ENCODE peak calls at places on chromosome 10, in ten cellular contexts. O, P, Y, I, R, H, E, A, W and F are unnamed samples. For H3K9me3, the result is how much of the 10 kb centered on the place peaks cover.

GRCh38 chr10:32961892-32962369 is 3.9 kb upstream of the ITGB1 start:
- DNase-seq in O (peak), P (no peak), Y (no peak), I (no peak), R (no peak), H (no peak), E (no peak), A (no peak), W (peak), F (no peak)

GRCh38 chr10:61063035-61063434 is 119.0 kb upstream of the RHOBTB1 start:
- DNase-seq in O (peak), P (no peak), Y (peak), I (no peak), R (no peak), H (no peak), E (no peak), A (no peak), W (peak), F (peak)

GRCh38 chr10:34960983-34961382 is 129.2 kb downstream of the CUL2 start:
- DNase-seq in O (no peak), P (no peak), Y (no peak), I (no peak), R (no peak), H (no peak), E (no peak), A (peak), W (no peak), F (no peak)

GRCh38 chr10:12898271-12898670 is 103.2 kb downstream of the CCDC3 start:
- DNase-seq in O (no peak), P (no peak), Y (no peak), I (no peak), R (no peak), H (no peak), E (no peak), A (no peak), W (no peak), F (no peak)

GRCh38 chr10:73819513-73820093 is 8.2 kb upstream of the NDST2 start:
- DNase-seq in O (peak), P (no peak), Y (no peak), I (peak), R (peak), H (no peak), E (no peak), A (peak), W (peak), F (peak)

GRCh38 chr10:88042162-88043100 is 179.0 kb downstream of the PTEN start:
- DNase-seq in O (peak), P (no peak), Y (no peak), I (peak), R (no peak), H (peak), E (no peak), A (no peak), W (no peak), F (peak)

GRCh38 chr10:69243817-69244216 is 23.7 kb downstream of the HKDC1 start:
- DNase-seq in O (no peak), P (no peak), Y (no peak), I (no peak), R (no peak), H (no peak), E (no peak), A (peak), W (no peak), F (no peak)

GRCh38 chr10:89085153-89085552 is 94.6 kb downstream of the FAS start:
- DNase-seq in O (no peak), P (no peak), Y (no peak), I (no peak), R (no peak), H (no peak), E (no peak), A (no peak), W (no peak), F (no peak)

GRCh38 chr10:129741280-129741977 is 222.6 kb downstream of the EBF3 start:
- DNase-seq in O (no peak), P (no peak), Y (no peak), I (peak), R (no peak), H (peak), E (no peak), A (peak), W (no peak), F (no peak)

GRCh38 chr10:112535432-112536038 is 88.5 kb downstream of the VTI1A start:
- DNase-seq in O (no peak), P (no peak), Y (no peak), I (no peak), R (no peak), H (no peak), E (no peak), A (no peak), W (no peak), F (no peak)

GRCh38 chr10:124019886-124020797 is 73.3 kb downstream of the CHST15 start:
- DNase-seq in O (no peak), P (peak), Y (no peak), I (no peak), R (no peak), H (no peak), E (no peak), A (peak), W (no peak), F (no peak)

GRCh38 chr10:52573347-52573746 is 199.2 kb downstream of the MBL2 start:
- DNase-seq in O (no peak), P (peak), Y (no peak), I (no peak), R (no peak), H (no peak), E (no peak), A (no peak), W (no peak), F (no peak)

GRCh38 chr10:29956335-29956924 is 103.0 kb downstream of the JCAD start:
- DNase-seq in O (no peak), P (no peak), Y (no peak), I (no peak), R (no peak), H (no peak), E (no peak), A (no peak), W (no peak), F (no peak)

DNA sequence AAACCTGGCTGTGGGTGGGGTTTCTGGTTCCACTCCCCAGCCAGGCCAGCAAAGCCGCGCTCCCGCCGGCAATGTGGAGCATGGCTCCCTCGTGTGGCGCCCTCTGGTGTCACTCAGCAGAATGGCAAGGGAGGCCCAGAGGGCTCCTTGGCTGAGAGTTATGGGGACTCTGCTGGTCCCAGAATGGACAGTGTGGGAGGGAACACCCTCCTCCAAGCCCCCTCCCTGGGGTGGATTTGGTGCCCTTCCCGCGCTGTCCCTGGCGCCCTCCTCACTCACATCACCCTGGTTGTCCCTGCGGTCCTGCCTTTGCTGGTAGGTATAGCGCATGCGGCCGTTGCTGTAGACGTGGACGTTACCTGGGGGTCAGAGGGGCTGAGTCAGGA is 14.2 kb downstream of the DNAJB12 start:
- DNase-seq in O (peak), P (peak), Y (peak), I (peak), R (peak), H (no peak), E (peak), A (peak), W (peak), F (no peak)
- TF ChIP-seq POLR2A in O (no peak), P (no peak), Y (no peak), I (no peak), R (no peak), H (no peak), E (no peak), A (no peak), W (no peak), F (no peak)

GRCh38 chr10:49153971-49154370 is 20.1 kb upstream of the FAM170B start:
- DNase-seq in O (no peak), P (no peak), Y (no peak), I (no peak), R (no peak), H (no peak), E (no peak), A (no peak), W (no peak), F (no peak)
- H3K9me3 ChIP-seq in O (under half), P (under half), Y (under half), I (under half), R (under half), H (under half), E (under half), A (under half), W (under half), F (under half)

GRCh38 chr10:95517536-95518454 is 43.4 kb downstream of the SORBS1 start:
- DNase-seq in O (peak), P (no peak), Y (no peak), I (peak), R (peak), H (no peak), E (no peak), A (no peak), W (peak), F (no peak)

GRCh38 chr10:95513008-95513589 is 48.1 kb downstream of the SORBS1 start:
- DNase-seq in O (peak), P (no peak), Y (no peak), I (peak), R (no peak), H (no peak), E (no peak), A (no peak), W (no peak), F (peak)

GRCh38 chr10:95511314-95511713 is 49.9 kb downstream of the SORBS1 start:
- DNase-seq in O (no peak), P (no peak), Y (no peak), I (no peak), R (no peak), H (no peak), E (no peak), A (no peak), W (no peak), F (no peak)

GRCh38 chr10:95516774-95517373 is 44.3 kb downstream of the SORBS1 start:
- DNase-seq in O (no peak), P (no peak), Y (no peak), I (no peak), R (no peak), H (no peak), E (no peak), A (no peak), W (no peak), F (no peak)

GRCh38 chr10:95513941-95514392 is 47.2 kb downstream of the SORBS1 start:
- DNase-seq in O (peak), P (no peak), Y (peak), I (peak), R (no peak), H (peak), E (no peak), A (no peak), W (peak), F (peak)
- TF ChIP-seq POLR2A in O (no peak), P (no peak), Y (no peak), I (no peak), R (no peak), H (no peak), E (no peak), A (no peak), W (no peak), F (no peak)

DNA sequence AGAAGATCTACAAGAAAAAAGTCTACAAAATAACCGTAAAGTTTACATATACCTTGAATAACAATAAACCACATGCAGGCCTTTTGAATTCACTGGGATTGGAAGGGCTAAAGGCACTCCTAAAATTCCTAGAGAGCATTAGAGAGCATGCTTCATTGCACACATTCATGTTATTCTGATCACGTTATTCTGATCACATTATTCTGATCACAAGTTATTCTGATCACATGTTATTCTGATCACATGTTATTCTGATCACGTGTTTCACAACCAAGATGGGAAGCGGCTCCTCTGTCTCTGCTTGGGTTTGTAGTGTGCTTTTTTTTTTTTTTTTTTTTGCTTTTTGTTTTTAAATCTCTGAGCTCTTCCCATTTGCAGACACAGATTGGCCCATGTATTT is 20.5 kb downstream of the ADARB2 start:
- DNase-seq in O (no peak), P (no peak), Y (no peak), I (no peak), R (no peak), H (no peak), E (no peak), A (no peak), W (no peak), F (no peak)
- H3K9me3 ChIP-seq in O (under half), P (under half), Y (under half), I (under half), R (under half), H (under half), E (under half), A (under half), W (under half), F (under half)